ENCODE peak calls at places on chromosomes 3 and 15, in nine cellular contexts. O is A673; H is SK-N-MC; X is HFFc6; I is NCI-H1436; A is activated CD4-positive, alpha-beta T cell treated with anti-CD3 and anti-CD28 coated beads, Interleukin-2, amount 50 U/mL, for 4 hours; L is epithelial cell of prostate; Y is AG08396; P is HTR-8/SVneo. F is an unnamed sample.

GRCh38 chr3:80213076-80213475 is 445.3 kb upstream of the ROBO1 start:
- DNase-seq in L (no peak), O (peak; percentile 6), I (no peak), H (no peak), X (no peak), A (no peak), P (no peak), Y (no peak), F (no peak)

GRCh38 chr15:23566070-23567050 is 886 bp downstream of the MKRN3 start:
- DNase-seq in L (no peak), P (no peak), I (peak; percentile 95), A (peak; percentile 6), H (no peak), X (no peak), Y (no peak), O (no peak), F (peak; percentile 47)

GRCh38 chr3:52437326-52438103 is 7.4 kb downstream of the SEMA3G start:
- DNase-seq in Y (no peak), I (no peak), O (no peak), P (no peak), X (no peak), A (no peak), H (no peak), L (no peak), F (no peak)

GRCh38 chr3:12947504-12948369 is 106.4 kb upstream of the RPL32 start:
- DNase-seq in P (peak; percentile 72), A (no peak), X (peak; percentile 61), L (peak; percentile 27), O (peak; percentile 65), I (no peak), H (peak; percentile 24), Y (peak; percentile 81), F (peak; percentile 76)

GRCh38 chr3:187296915-187297314 is 5.4 kb upstream of the MASP1 start:
- DNase-seq in P (no peak), L (no peak), A (no peak), Y (no peak), I (no peak), H (no peak), O (no peak), X (no peak), F (no peak)

GRCh38 chr15:73744293-73744692 is 8.9 kb downstream of the INSYN1 start:
- DNase-seq in X (no peak), Y (no peak), I (no peak), H (no peak), A (no peak), O (no peak), P (no peak), L (no peak), F (no peak)

GRCh38 chr3:152728346-152728980 is 106.5 kb upstream of the P2RY1 start:
- DNase-seq in A (no peak), I (no peak), L (no peak), Y (no peak), X (no peak), H (peak; percentile 90), O (peak; percentile 87), P (no peak), F (peak; percentile 35)

GRCh38 chr3:4977889-4978258 is 1.4 kb upstream of the BHLHE40 start:
- DNase-seq in O (no peak), X (no peak), A (peak; percentile 33), L (no peak), H (no peak), P (no peak), Y (no peak), I (no peak), F (no peak)

GRCh38 chr3:75395601-75396315 is 268.4 kb upstream of the FRG2C start:
- DNase-seq in Y (no peak), O (no peak), X (no peak), L (no peak), I (no peak), P (no peak), H (no peak), A (no peak), F (no peak)

GRCh38 chr15:52360229-52361203 is 64.9 kb upstream of the MYO5C start:
- DNase-seq in H (no peak), Y (no peak), X (no peak), A (no peak), I (no peak), L (no peak), O (no peak), P (no peak), F (no peak)

GRCh38 chr3:64008017-64008416 is 15.3 kb downstream of the PSMD6 start:
- DNase-seq in L (no peak), Y (no peak), I (no peak), X (no peak), H (no peak), P (no peak), A (no peak), O (no peak), F (no peak)

GRCh38 chr15:63497642-63498100 is 6.7 kb upstream of the USP3 start:
- DNase-seq in A (peak; percentile 61), X (no peak), H (no peak), L (no peak), P (no peak), Y (no peak), O (no peak), I (no peak), F (no peak)

GRCh38 chr3:13064964-13065363 is 8.3 kb downstream of the IQSEC1 start:
- DNase-seq in I (no peak), L (no peak), H (no peak), X (no peak), Y (no peak), O (no peak), A (no peak), P (no peak), F (no peak)

GRCh38 chr3:39386331-39386730 is 3.2 kb downstream of the SLC25A38 start:
- DNase-seq in I (no peak), L (no peak), O (no peak), H (no peak), Y (no peak), A (no peak), P (no peak), X (no peak), F (no peak)

GRCh38 chr3:59425371-59425770 is 375.5 kb upstream of the CFAP20DC start:
- DNase-seq in O (no peak), H (no peak), P (no peak), L (peak; percentile 64), A (no peak), I (no peak), X (peak; percentile 3), Y (peak; percentile 61), F (peak; percentile 36)

GRCh38 chr3:15556512-15556911 is 35.0 kb upstream of the COLQ start:
- DNase-seq in A (no peak), L (no peak), Y (no peak), O (no peak), I (no peak), X (no peak), P (no peak), H (no peak), F (no peak)

GRCh38 chr3:87268646-87269211 is 7.7 kb downstream of the POU1F1 start:
- DNase-seq in P (no peak), X (no peak), Y (no peak), O (peak; percentile 82), L (no peak), I (no peak), H (peak; percentile 44), A (no peak), F (peak; percentile 1)

GRCh38 chr3:127083778-127084355 is 101.0 kb downstream of the PLXNA1 start:
- DNase-seq in H (no peak), I (no peak), L (no peak), X (no peak), A (no peak), P (no peak), O (no peak), Y (no peak), F (no peak)

GRCh38 chr15:88382482-88382983 is 84.7 kb downstream of the MRPL46 start:
- DNase-seq in X (no peak), P (no peak), A (no peak), Y (no peak), H (no peak), I (no peak), L (no peak), O (no peak), F (peak; percentile 52)

GRCh38 chr3:129315386-129315991 is 36.8 kb downstream of the HMCES start:
- DNase-seq in I (peak; percentile 13), Y (peak; percentile 53), X (no peak), P (no peak), O (no peak), L (no peak), A (no peak), H (no peak), F (no peak)

F was measured in H4.